ENCODE peak calls at places on chromosome 16, in four cellular contexts. L, X, S and C are unnamed samples.

GRCh38 chr16:72428611-72429376 is 256.8 kb upstream of the PMFBP1 start:
- DNase-seq in S (no peak), X (no peak), L (no peak), C (no peak)

GRCh38 chr16:5916711-5917191 is 819.2 kb upstream of the EEF2KMT start:
- DNase-seq in L (no peak), X (no peak), S (no peak), C (no peak)

GRCh38 chr16:25124503-25124902 is 13.0 kb downstream of the LCMT1 start:
- DNase-seq in S (no peak), L (no peak), X (no peak), C (no peak)

GRCh38 chr16:88303890-88304819 is 78.6 kb upstream of the ZNF469 start:
- DNase-seq in X (peak; percentile 92), L (no peak), S (no peak), C (peak; percentile 25)

GRCh38 chr16:51648521-51648920 is 497.5 kb upstream of the SALL1 start:
- DNase-seq in X (no peak), L (no peak), S (no peak), C (no peak)

GRCh38 chr16:75189638-75190245 is 17.2 kb downstream of the CTRB2 start:
- DNase-seq in L (no peak), S (no peak), X (no peak), C (no peak)

GRCh38 chr16:79677799-79678525 is 77.4 kb upstream of the MAF start:
- DNase-seq in X (no peak), S (no peak), L (no peak), C (no peak)

GRCh38 chr16:12752159-12752558 is 51.5 kb downstream of the CPPED1 start:
- DNase-seq in L (no peak), S (no peak), X (no peak), C (no peak)